ENCODE peak calls at places on chromosomes 2 and 18, in six cellular contexts. E is heart left ventricle, B is naive B cell, U is activated T-cell treated with anti-CD3 and anti-CD28 coated beads for 1 hour, I is MCF 10A, L is cardiac fibroblast. K is an unnamed sample.

GRCh38 chr18:48910972-48911545 is 39.7 kb downstream of the SMAD7 start:
- DNase-seq in E (no peak), B (no peak), U (no peak), I (no peak), L (no peak), K (no peak)

GRCh38 chr2:64750001-64750816 is 96.5 kb upstream of the SERTAD2 start:
- DNase-seq in E (peak; percentile 60), B (peak; percentile 23), U (peak; percentile 17), I (peak; percentile 61), L (peak; percentile 57), K (peak; percentile 40)

GRCh38 chr2:98605076-98605475 is 3.2 kb downstream of the COA5 start:
- DNase-seq in E (no peak), B (no peak), U (no peak), I (no peak), L (no peak), K (no peak)

GRCh38 chr2:72964146-72964525 is 46.8 kb downstream of the EMX1 start:
- DNase-seq in E (no peak), B (no peak), U (no peak), I (no peak), L (no peak), K (no peak)

GRCh38 chr2:224884188-224884587 is 158.1 kb downstream of the DOCK10 start:
- DNase-seq in E (no peak), B (no peak), U (no peak), I (peak; percentile 97), L (peak; percentile 75), K (no peak)

GRCh38 chr2:36301843-36302242 is 53.7 kb upstream of the CRIM1 start:
- DNase-seq in E (no peak), B (no peak), U (no peak), I (no peak), L (no peak), K (no peak)

GRCh38 chr2:192127434-192127833 is 67.3 kb downstream of the TMEFF2 start:
- DNase-seq in E (no peak), B (no peak), U (no peak), I (peak; percentile 3), L (peak; percentile 15), K (no peak)

GRCh38 chr2:11239718-11240462 is 84.6 kb downstream of the SLC66A3 start:
- DNase-seq in E (no peak), B (no peak), U (no peak), I (peak; percentile 20), L (peak; percentile 44), K (no peak)

GRCh38 chr2:43941359-43941758 is 54.4 kb downstream of the LRPPRC start:
- DNase-seq in E (no peak), B (no peak), U (no peak), I (no peak), L (no peak), K (no peak)

GRCh38 chr2:148259674-148260073 is 238.8 kb downstream of the MBD5 start:
- DNase-seq in E (no peak), B (no peak), U (no peak), I (peak; percentile 84), L (peak; percentile 69), K (no peak)

GRCh38 chr2:227506456-227506855 is 34.5 kb downstream of the AGFG1 start:
- DNase-seq in E (no peak), B (no peak), U (no peak), I (no peak), L (no peak), K (no peak)

GRCh38 chr2:72985136-72985535 is 67.8 kb downstream of the EMX1 start:
- DNase-seq in E (no peak), B (no peak), U (no peak), I (no peak), L (no peak), K (no peak)

GRCh38 chr2:165371356-165371755 is 98.1 kb upstream of the CSRNP3 start:
- DNase-seq in E (no peak), B (no peak), U (no peak), I (no peak), L (no peak), K (no peak)

GRCh38 chr18:9595197-9595596 is 19.2 kb downstream of the PPP4R1 start:
- DNase-seq in E (no peak), B (no peak), U (no peak), I (no peak), L (peak; percentile 51), K (no peak)

GRCh38 chr2:217520361-217521010 is 482.3 kb downstream of the TNS1 start:
- DNase-seq in E (no peak), B (no peak), U (no peak), I (peak; percentile 5), L (peak; percentile 39), K (no peak)

GRCh38 chr2:190137561-190137960 is 75.0 kb upstream of the MSTN start:
- DNase-seq in E (peak; percentile 26), B (no peak), U (no peak), I (no peak), L (no peak), K (no peak)

GRCh38 chr2:238145046-238145445 is 6.6 kb downstream of the KLHL30 start:
- DNase-seq in E (no peak), B (no peak), U (no peak), I (no peak), L (no peak), K (no peak)

GRCh38 chr2:176479961-176480360 is 210.7 kb downstream of the MTX2 start:
- DNase-seq in E (no peak), B (no peak), U (no peak), I (no peak), L (no peak), K (no peak)

GRCh38 chr18:46481048-46481846 is 175.8 kb downstream of the LOXHD1 start:
- DNase-seq in E (no peak), B (peak; percentile 34), U (peak; percentile 33), I (peak; percentile 61), L (peak; percentile 60), K (no peak)

GRCh38 chr2:117785740-117786139 is 28.8 kb upstream of the DDX18 start:
- DNase-seq in E (no peak), B (peak; percentile 36), U (no peak), I (peak; percentile 72), L (peak; percentile 68), K (no peak)

GRCh38 chr2:10889741-10890215 is 22.0 kb upstream of the KCNF1 start:
- DNase-seq in E (no peak), B (no peak), U (no peak), I (peak; percentile 17), L (no peak), K (no peak)

GRCh38 chr2:240107386-240107785 is 28.7 kb downstream of the COPS9 start:
- DNase-seq in E (no peak), B (no peak), U (no peak), I (no peak), L (no peak), K (no peak)

GRCh38 chr2:7792031-7792651 is 874.9 kb downstream of the RNF144A start:
- DNase-seq in E (no peak), B (no peak), U (no peak), I (peak; percentile 79), L (no peak), K (no peak)

GRCh38 chr2:216936954-216937357 is 77.1 kb upstream of the TNP1 start:
- DNase-seq in E (peak; percentile 70), B (no peak), U (no peak), I (no peak), L (no peak), K (no peak)

GRCh38 chr18:62781893-62782292 is 66.6 kb downstream of the PHLPP1 start:
- DNase-seq in E (no peak), B (no peak), U (no peak), I (peak; percentile 96), L (peak; percentile 98), K (no peak)

GRCh38 chr2:223041527-223042109 is 10.4 kb upstream of the KCNE4 start:
- DNase-seq in E (peak; percentile 78), B (no peak), U (no peak), I (peak; percentile 94), L (peak; percentile 98), K (no peak)

GRCh38 chr2:46535360-46535759 is 56.0 kb downstream of the TMEM247 start:
- DNase-seq in E (no peak), B (no peak), U (no peak), I (no peak), L (no peak), K (no peak)

GRCh38 chr2:169980001-169980400 is 152.7 kb downstream of the UBR3 start:
- DNase-seq in E (no peak), B (no peak), U (no peak), I (no peak), L (no peak), K (no peak)

GRCh38 chr2:177598321-177598922 is 205.8 kb downstream of the AGPS start:
- DNase-seq in E (peak; percentile 59), B (no peak), U (no peak), I (no peak), L (peak; percentile 18), K (no peak)

GRCh38 chr18:57970356-57971095 is 73.5 kb upstream of the NEDD4L start:
- DNase-seq in E (no peak), B (no peak), U (no peak), I (peak; percentile 32), L (no peak), K (no peak)

GRCh38 chr18:12283256-12283655 is 24.8 kb upstream of the TUBB6 start:
- DNase-seq in E (no peak), B (no peak), U (no peak), I (peak; percentile 53), L (peak; percentile 62), K (no peak)

GRCh38 chr2:100257939-100258338 is 64.4 kb downstream of the LONRF2 start:
- DNase-seq in E (no peak), B (no peak), U (no peak), I (peak; percentile 11), L (peak; percentile 27), K (no peak)

GRCh38 chr2:83320053-83320452 is 1139.0 kb downstream of the SUCLG1 start:
- DNase-seq in E (no peak), B (no peak), U (no peak), I (no peak), L (no peak), K (no peak)